ENCODE peak calls at places on chromosome 1, in five cellular contexts. One of them, this sample, is unnamed.

GRCh38 chr1:59595774-59596173 is 219.0 kb upstream of the HOOK1 start:
- DNase-seq in esophagus squamous epithelium: no peak
- DNase-seq in endothelial cell of umbilical vein: peak; percentile 80
- DNase-seq in transverse colon: no peak
- DNase-seq in body of pancreas: no peak
- DNase-seq in this sample: no peak

GRCh38 chr1:223135176-223135575 is 7.9 kb downstream of the TLR5 start:
- DNase-seq in endothelial cell of umbilical vein: no peak
- DNase-seq in transverse colon: peak; percentile 23
- DNase-seq in esophagus squamous epithelium: no peak
- DNase-seq in body of pancreas: no peak
- DNase-seq in this sample: peak; percentile 70

GRCh38 chr1:94017155-94017829 is 103.7 kb downstream of the ABCA4 start:
- DNase-seq in body of pancreas: no peak
- DNase-seq in esophagus squamous epithelium: no peak
- DNase-seq in endothelial cell of umbilical vein: no peak
- DNase-seq in transverse colon: no peak
- DNase-seq in this sample: no peak

GRCh38 chr1:111406325-111406768 is 21.2 kb downstream of the OVGP1 start:
- DNase-seq in endothelial cell of umbilical vein: peak; percentile 83
- DNase-seq in body of pancreas: peak; percentile 91
- DNase-seq in esophagus squamous epithelium: no peak
- DNase-seq in transverse colon: peak; percentile 26
- DNase-seq in this sample: no peak

GRCh38 chr1:208410409-208410808 is 166.2 kb upstream of the PLXNA2 start:
- DNase-seq in transverse colon: no peak
- DNase-seq in body of pancreas: no peak
- DNase-seq in endothelial cell of umbilical vein: no peak
- DNase-seq in esophagus squamous epithelium: no peak
- DNase-seq in this sample: no peak

GRCh38 chr1:63122051-63122450 is 200.3 kb upstream of the FOXD3 start:
- DNase-seq in esophagus squamous epithelium: no peak
- DNase-seq in endothelial cell of umbilical vein: peak; percentile 17
- DNase-seq in body of pancreas: no peak
- DNase-seq in transverse colon: no peak
- DNase-seq in this sample: no peak

GRCh38 chr1:205228052-205228451 is 306 bp downstream of the TMCC2 start:
- DNase-seq in esophagus squamous epithelium: no peak
- DNase-seq in transverse colon: no peak
- DNase-seq in endothelial cell of umbilical vein: no peak
- DNase-seq in body of pancreas: no peak
- DNase-seq in this sample: no peak

GRCh38 chr1:59554752-59555151 is 257.9 kb downstream of the FGGY start:
- DNase-seq in transverse colon: no peak
- DNase-seq in esophagus squamous epithelium: no peak
- DNase-seq in endothelial cell of umbilical vein: no peak
- DNase-seq in body of pancreas: no peak
- DNase-seq in this sample: no peak

GRCh38 chr1:86865973-86866637 is 47.8 kb downstream of the SELENOF start:
- DNase-seq in body of pancreas: no peak
- DNase-seq in endothelial cell of umbilical vein: no peak
- DNase-seq in transverse colon: no peak
- DNase-seq in esophagus squamous epithelium: no peak
- DNase-seq in this sample: no peak

GRCh38 chr1:187836557-187836956 is 1007.8 kb downstream of the PLA2G4A start:
- DNase-seq in esophagus squamous epithelium: no peak
- DNase-seq in body of pancreas: no peak
- DNase-seq in endothelial cell of umbilical vein: no peak
- DNase-seq in transverse colon: no peak
- DNase-seq in this sample: no peak

GRCh38 chr1:12001249-12001917 is 17.9 kb upstream of the MIIP start:
- DNase-seq in body of pancreas: peak; percentile 36
- DNase-seq in esophagus squamous epithelium: no peak
- DNase-seq in endothelial cell of umbilical vein: no peak
- DNase-seq in transverse colon: no peak
- DNase-seq in this sample: no peak

GRCh38 chr1:60890664-60891063 is 191.7 kb upstream of the NFIA start:
- DNase-seq in esophagus squamous epithelium: no peak
- DNase-seq in transverse colon: no peak
- DNase-seq in endothelial cell of umbilical vein: no peak
- DNase-seq in body of pancreas: no peak
- DNase-seq in this sample: no peak

GRCh38 chr1:11648732-11649158 is 5.5 kb downstream of the FBXO2 start:
- DNase-seq in endothelial cell of umbilical vein: no peak
- DNase-seq in transverse colon: peak; percentile 51
- DNase-seq in esophagus squamous epithelium: no peak
- DNase-seq in body of pancreas: peak; percentile 56
- DNase-seq in this sample: peak; percentile 33

GRCh38 chr1:83641206-83641658 is 357.7 kb downstream of the TTLL7 start:
- DNase-seq in endothelial cell of umbilical vein: no peak
- DNase-seq in esophagus squamous epithelium: no peak
- DNase-seq in body of pancreas: no peak
- DNase-seq in transverse colon: no peak
- DNase-seq in this sample: no peak

GRCh38 chr1:235012436-235013210 is 116.0 kb downstream of the TOMM20 start:
- DNase-seq in transverse colon: no peak
- DNase-seq in esophagus squamous epithelium: no peak
- DNase-seq in endothelial cell of umbilical vein: peak; percentile 53
- DNase-seq in body of pancreas: no peak
- DNase-seq in this sample: no peak

GRCh38 chr1:235011064-235011598 is 117.5 kb downstream of the TOMM20 start:
- DNase-seq in body of pancreas: no peak
- DNase-seq in transverse colon: no peak
- DNase-seq in endothelial cell of umbilical vein: no peak
- DNase-seq in esophagus squamous epithelium: no peak
- DNase-seq in this sample: no peak

GRCh38 chr1:235013512-235013911 is 115.1 kb downstream of the TOMM20 start:
- DNase-seq in endothelial cell of umbilical vein: no peak
- DNase-seq in transverse colon: no peak
- DNase-seq in body of pancreas: peak; percentile 44
- DNase-seq in esophagus squamous epithelium: no peak
- DNase-seq in this sample: no peak

GRCh38 chr1:235009561-235010306 is 118.9 kb downstream of the TOMM20 start:
- DNase-seq in transverse colon: no peak
- DNase-seq in endothelial cell of umbilical vein: no peak
- DNase-seq in esophagus squamous epithelium: no peak
- DNase-seq in body of pancreas: no peak
- DNase-seq in this sample: no peak

DNA sequence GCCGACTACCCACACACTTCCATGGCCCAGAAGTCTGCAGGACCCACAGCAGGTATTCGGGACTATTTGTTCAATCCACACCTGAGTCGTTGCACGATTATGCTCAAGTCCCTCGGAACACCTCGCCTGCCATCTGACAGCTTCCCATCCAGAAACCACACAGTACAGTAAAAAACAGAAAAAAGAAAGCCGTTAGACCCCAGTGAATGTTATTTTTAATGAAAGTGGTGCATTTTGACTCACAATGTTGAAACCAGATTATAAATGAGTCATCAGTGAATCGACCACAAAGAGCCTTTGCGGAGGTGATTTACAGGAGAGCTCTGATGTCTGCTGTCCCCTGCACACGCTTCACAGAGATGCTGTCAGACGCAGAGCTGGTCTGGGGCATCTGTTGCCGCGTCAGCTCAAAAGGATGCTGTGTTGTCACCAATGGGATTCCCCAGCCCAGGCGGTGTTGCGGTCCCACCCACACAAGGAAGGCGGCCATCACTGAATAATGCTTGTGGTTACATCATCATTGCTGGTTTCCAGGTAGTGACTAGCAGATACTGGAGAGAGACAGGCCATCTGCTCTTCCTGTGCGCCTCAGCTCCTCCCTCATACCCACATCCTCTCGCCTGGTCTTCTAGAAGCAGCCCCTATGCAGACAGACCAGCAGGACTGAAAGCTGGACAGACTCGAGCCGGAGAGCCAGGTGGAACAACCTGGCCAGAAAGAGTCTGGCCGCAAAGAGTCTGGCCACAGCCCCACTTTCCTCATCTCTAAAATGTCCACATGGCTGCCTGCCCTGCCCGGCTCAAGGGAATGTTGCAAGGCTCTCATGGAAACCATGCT is 116.8 kb downstream of the TOMM20 start:
- DNase-seq in transverse colon: peak; percentile 74
- DNase-seq in endothelial cell of umbilical vein: peak; percentile 64
- DNase-seq in esophagus squamous epithelium: peak; percentile 59
- DNase-seq in body of pancreas: peak; percentile 74
- DNase-seq in this sample: peak; percentile 65
- TF ChIP-seq POLR2A in transverse colon: no peak
- TF ChIP-seq POLR2A in endothelial cell of umbilical vein: no peak
- TF ChIP-seq POLR2A in esophagus squamous epithelium: peak; percentile 37
- TF ChIP-seq POLR2A in body of pancreas: no peak
- TF ChIP-seq POLR2A in this sample: no peak

GRCh38 chr1:25100151-25100841 is 132.0 kb downstream of the SYF2 start:
- DNase-seq in body of pancreas: no peak
- DNase-seq in esophagus squamous epithelium: no peak
- DNase-seq in endothelial cell of umbilical vein: no peak
- DNase-seq in transverse colon: no peak
- DNase-seq in this sample: no peak
- H3K4me1 ChIP-seq in body of pancreas: no peaks in the 10 kb centered on the region
- H3K4me1 ChIP-seq in esophagus squamous epithelium: no peaks in the 10 kb centered on the region
- H3K4me1 ChIP-seq in endothelial cell of umbilical vein: no peaks in the 10 kb centered on the region
- H3K4me1 ChIP-seq in transverse colon: no peaks in the 10 kb centered on the region
- H3K4me1 ChIP-seq in this sample: no peaks in the 10 kb centered on the region

GRCh38 chr1:21761052-21761451 is 21.9 kb downstream of the USP48 start:
- DNase-seq in transverse colon: no peak
- DNase-seq in body of pancreas: no peak
- DNase-seq in esophagus squamous epithelium: no peak
- DNase-seq in endothelial cell of umbilical vein: no peak
- DNase-seq in this sample: no peak

GRCh38 chr1:21763694-21764419 is 19.1 kb downstream of the USP48 start:
- DNase-seq in transverse colon: no peak
- DNase-seq in body of pancreas: no peak
- DNase-seq in esophagus squamous epithelium: no peak
- DNase-seq in endothelial cell of umbilical vein: peak; percentile 41
- DNase-seq in this sample: no peak

GRCh38 chr1:21762022-21762404 is 20.9 kb downstream of the USP48 start:
- DNase-seq in body of pancreas: no peak
- DNase-seq in endothelial cell of umbilical vein: no peak
- DNase-seq in esophagus squamous epithelium: no peak
- DNase-seq in transverse colon: no peak
- DNase-seq in this sample: no peak

GRCh38 chr1:21764615-21765423 is 18.1 kb downstream of the USP48 start:
- DNase-seq in body of pancreas: peak; percentile 76
- DNase-seq in transverse colon: no peak
- DNase-seq in esophagus squamous epithelium: no peak
- DNase-seq in endothelial cell of umbilical vein: peak; percentile 98
- DNase-seq in this sample: peak; percentile 19

GRCh38 chr1:21763236-21763635 is 19.7 kb downstream of the USP48 start:
- DNase-seq in esophagus squamous epithelium: no peak
- DNase-seq in endothelial cell of umbilical vein: no peak
- DNase-seq in body of pancreas: no peak
- DNase-seq in transverse colon: no peak
- DNase-seq in this sample: no peak
- TF ChIP-seq POLR2A in esophagus squamous epithelium: no peak
- TF ChIP-seq POLR2A in endothelial cell of umbilical vein: no peak
- TF ChIP-seq POLR2A in body of pancreas: no peak
- TF ChIP-seq POLR2A in transverse colon: no peak
- TF ChIP-seq POLR2A in this sample: no peak

DNA sequence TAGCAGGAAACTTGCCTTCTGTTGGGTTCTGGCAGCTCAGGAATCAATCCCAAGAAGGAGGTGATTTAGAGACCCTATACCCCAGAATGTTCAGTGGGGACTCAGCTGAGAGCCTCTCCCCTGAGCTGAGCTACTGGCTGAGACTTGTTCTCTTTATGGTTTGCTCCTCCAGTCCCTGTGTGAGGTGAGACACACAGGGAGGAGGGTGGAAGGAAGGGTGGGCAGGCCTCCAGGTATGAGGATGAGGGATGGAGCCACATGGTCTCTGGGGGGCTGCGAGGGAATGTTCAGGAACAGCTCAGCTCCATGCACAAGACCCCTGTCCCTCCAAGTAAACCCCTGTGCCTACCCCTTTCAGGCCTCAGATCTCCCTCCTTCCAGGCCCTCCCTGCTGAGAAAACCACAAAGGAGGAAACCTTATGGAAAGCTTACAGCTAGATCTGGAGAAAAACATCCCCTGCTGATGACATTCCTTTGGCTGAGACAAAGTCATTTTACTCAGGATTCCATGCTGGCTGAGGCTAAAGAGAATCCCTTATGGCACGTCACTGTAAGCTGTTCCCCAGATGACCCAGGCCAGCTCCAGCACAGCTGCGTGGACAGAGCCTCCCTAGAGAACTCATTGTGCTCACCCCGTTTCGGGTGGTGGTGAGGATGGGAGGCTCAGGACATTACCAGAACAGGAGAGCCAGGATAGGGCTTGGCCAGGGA is 91.5 kb upstream of the IPO9 start:
- DNase-seq in transverse colon: peak; percentile 30
- DNase-seq in esophagus squamous epithelium: no peak
- DNase-seq in body of pancreas: no peak
- DNase-seq in endothelial cell of umbilical vein: no peak
- DNase-seq in this sample: peak; percentile 64
- H3K4me1 ChIP-seq in transverse colon: peaks cover 30% of the 10 kb centered on the region
- H3K4me1 ChIP-seq in esophagus squamous epithelium: peaks cover 48% of the 10 kb centered on the region
- H3K4me1 ChIP-seq in body of pancreas: peaks cover 26% of the 10 kb centered on the region
- H3K4me1 ChIP-seq in endothelial cell of umbilical vein: peaks cover 27% of the 10 kb centered on the region
- H3K4me1 ChIP-seq in this sample: peaks cover 58% of the 10 kb centered on the region

DNA sequence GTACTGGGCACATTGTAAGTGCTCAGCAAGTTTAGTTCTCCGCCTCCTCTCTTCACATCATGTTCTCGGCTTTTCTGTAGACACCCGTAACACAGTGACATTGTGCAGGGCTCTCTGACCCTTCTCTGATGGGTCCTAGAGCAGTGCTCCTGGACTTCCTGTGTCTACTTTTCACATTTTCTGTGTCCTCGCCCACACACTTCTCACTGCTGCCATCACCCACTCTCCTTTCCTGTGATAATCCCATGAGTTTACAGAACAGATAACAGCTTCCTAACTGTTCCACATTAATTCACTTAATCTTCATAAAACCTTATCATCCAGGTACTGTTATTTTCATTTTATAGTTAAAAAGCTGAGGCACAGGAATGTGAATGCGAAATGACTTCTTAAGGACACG is 13.2 kb upstream of the DMRTA2 start:
- DNase-seq in esophagus squamous epithelium: no peak
- DNase-seq in transverse colon: no peak
- DNase-seq in body of pancreas: no peak
- DNase-seq in endothelial cell of umbilical vein: no peak
- DNase-seq in this sample: no peak
- TF ChIP-seq POLR2A in esophagus squamous epithelium: no peak
- TF ChIP-seq POLR2A in transverse colon: no peak
- TF ChIP-seq POLR2A in body of pancreas: no peak
- TF ChIP-seq POLR2A in endothelial cell of umbilical vein: no peak
- TF ChIP-seq POLR2A in this sample: no peak

DNA sequence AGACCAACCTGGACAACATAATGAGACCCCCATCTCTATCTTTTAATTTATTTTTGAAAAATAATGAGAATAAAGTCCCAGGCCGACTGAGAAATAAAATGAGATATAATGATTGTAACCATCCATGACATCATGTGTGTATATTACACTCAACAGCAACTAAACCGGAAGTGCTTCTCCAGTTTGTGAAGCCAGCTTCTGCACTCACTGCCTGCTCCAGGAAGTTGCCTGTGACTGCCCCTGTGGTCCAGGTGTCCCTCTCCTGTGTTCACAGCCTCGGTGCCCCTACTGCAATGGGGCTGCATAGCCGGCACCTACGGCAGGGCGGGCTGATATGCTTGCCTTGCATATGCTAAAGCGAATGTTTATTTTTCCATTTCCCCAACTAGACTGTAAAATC is 68.3 kb downstream of the SSBP3 start:
- DNase-seq in transverse colon: no peak
- DNase-seq in body of pancreas: no peak
- DNase-seq in esophagus squamous epithelium: no peak
- DNase-seq in endothelial cell of umbilical vein: peak; percentile 43
- DNase-seq in this sample: no peak
- H3K4me1 ChIP-seq in transverse colon: peaks cover 48% of the 10 kb centered on the region
- H3K4me1 ChIP-seq in body of pancreas: peaks cover 39% of the 10 kb centered on the region
- H3K4me1 ChIP-seq in esophagus squamous epithelium: peaks cover 39% of the 10 kb centered on the region
- H3K4me1 ChIP-seq in endothelial cell of umbilical vein: peaks cover 31% of the 10 kb centered on the region
- H3K4me1 ChIP-seq in this sample: peaks cover 93% of the 10 kb centered on the region

This sample was measured in gastrocnemius medialis.